ENCODE peak calls at places on chromosomes 1 and 21, in six cellular contexts. K is astrocyte of the spinal cord, U is kidney, L is AG04449, S is BE2C, B is neural crest cell. Y is an unnamed sample.
A peak's percentile ranks its signal among the peaks of the same experiment; 100 is the strongest.

GRCh38 chr1:170711682-170712081 is 47.8 kb downstream of the PRRX1 start:
- DNase-seq in U (no peak), S (no peak), B (no peak), K (peak; percentile 83), L (peak; percentile 88), Y (no peak)

GRCh38 chr1:110601332-110601731 is 4.8 kb downstream of the KCNA2 start:
- DNase-seq in S (no peak), L (no peak), K (no peak), U (no peak), B (no peak), Y (no peak)

GRCh38 chr1:70504821-70505193 is 93.7 kb downstream of the CTH start:
- DNase-seq in U (no peak), K (peak; percentile 78), B (no peak), L (peak; percentile 40), S (no peak), Y (no peak)

GRCh38 chr1:109874445-109874844 is 36.2 kb upstream of the CSF1 start:
- DNase-seq in U (no peak), L (no peak), K (peak; percentile 19), B (no peak), S (no peak), Y (no peak)

GRCh38 chr1:54300395-54300794 is 100.4 kb downstream of the MRPL37 start:
- DNase-seq in L (no peak), K (no peak), B (no peak), U (no peak), S (no peak), Y (no peak)

GRCh38 chr1:108896160-108897150 is 19.7 kb downstream of the GPSM2 start:
- DNase-seq in B (no peak), L (no peak), S (no peak), U (no peak), K (peak; percentile 27), Y (no peak)

GRCh38 chr21:23130308-23130707 is 2132.1 kb downstream of the NCAM2 start:
- DNase-seq in U (no peak), B (no peak), S (no peak), K (no peak), L (no peak), Y (no peak)

GRCh38 chr1:33763406-33763805 is 100.5 kb upstream of the HMGB4 start:
- DNase-seq in L (peak; percentile 46), K (peak; percentile 39), S (no peak), U (no peak), B (no peak), Y (no peak)

GRCh38 chr1:171081220-171081993 is 9.3 kb upstream of the FMO3 start:
- DNase-seq in L (peak; percentile 4), S (no peak), U (no peak), B (no peak), K (peak; percentile 76), Y (peak; percentile 14)

GRCh38 chr21:44709426-44710293 is 1.7 kb downstream of the TSPEAR start:
- DNase-seq in S (no peak), K (no peak), B (no peak), U (peak; percentile 76), L (no peak), Y (no peak)

GRCh38 chr1:214337015-214337414 is 56.1 kb downstream of the SMYD2 start:
- DNase-seq in K (no peak), U (no peak), L (no peak), B (no peak), S (no peak), Y (no peak)

GRCh38 chr1:19621274-19621950 is 22.7 kb upstream of the NBL1 start:
- DNase-seq in L (no peak), U (no peak), K (no peak), S (no peak), B (no peak), Y (no peak)

GRCh38 chr1:202802998-202803932 is 5.0 kb downstream of the KDM5B start:
- DNase-seq in U (no peak), S (no peak), B (no peak), L (no peak), K (peak; percentile 37), Y (no peak)

GRCh38 chr1:230069813-230070212 is 2.8 kb downstream of the GALNT2 start:
- DNase-seq in S (no peak), L (no peak), B (no peak), U (no peak), K (no peak), Y (no peak)

GRCh38 chr1:230066466-230067404 is at the start of gene GALNT2:
- DNase-seq in B (peak; percentile 81), L (no peak), S (peak; percentile 95), K (peak; percentile 78), U (peak; percentile 97), Y (peak; percentile 99)

GRCh38 chr1:230068952-230069684 is 2.1 kb downstream of the GALNT2 start:
- DNase-seq in K (no peak), U (no peak), S (no peak), L (no peak), B (no peak), Y (peak; percentile 41)

GRCh38 chr1:230067441-230067870 is 418 bp downstream of the GALNT2 start:
- DNase-seq in S (no peak), U (peak; percentile 84), L (no peak), B (peak; percentile 28), K (no peak), Y (peak; percentile 60)

GRCh38 chr1:230067871-230068814 is 1.1 kb downstream of the GALNT2 start:
- DNase-seq in S (peak; percentile 46), K (no peak), U (peak; percentile 82), L (no peak), B (peak; percentile 35), Y (peak; percentile 50)
- TF ChIP-seq CTCF in S (peak; percentile 6), K (peak; percentile 18), U (no peak), L (no peak), B (no peak), Y (peak; percentile 7)

GRCh38 chr1:209246660-209247059 is 336.9 kb upstream of the CAMK1G start:
- DNase-seq in L (peak; percentile 17), S (no peak), B (no peak), U (no peak), K (peak; percentile 54), Y (no peak)

GRCh38 chr1:209249280-209249670 is 334.2 kb upstream of the CAMK1G start:
- DNase-seq in L (no peak), B (no peak), K (no peak), U (no peak), S (peak; percentile 52), Y (no peak)

GRCh38 chr1:209248649-209249279 is 334.8 kb upstream of the CAMK1G start:
- DNase-seq in S (peak; percentile 65), U (no peak), B (peak; percentile 71), L (no peak), K (peak; percentile 72), Y (peak; percentile 57)

GRCh38 chr1:209249785-209250441 is 333.6 kb upstream of the CAMK1G start:
- DNase-seq in S (peak; percentile 43), K (no peak), U (no peak), B (no peak), L (no peak), Y (no peak)

DNA sequence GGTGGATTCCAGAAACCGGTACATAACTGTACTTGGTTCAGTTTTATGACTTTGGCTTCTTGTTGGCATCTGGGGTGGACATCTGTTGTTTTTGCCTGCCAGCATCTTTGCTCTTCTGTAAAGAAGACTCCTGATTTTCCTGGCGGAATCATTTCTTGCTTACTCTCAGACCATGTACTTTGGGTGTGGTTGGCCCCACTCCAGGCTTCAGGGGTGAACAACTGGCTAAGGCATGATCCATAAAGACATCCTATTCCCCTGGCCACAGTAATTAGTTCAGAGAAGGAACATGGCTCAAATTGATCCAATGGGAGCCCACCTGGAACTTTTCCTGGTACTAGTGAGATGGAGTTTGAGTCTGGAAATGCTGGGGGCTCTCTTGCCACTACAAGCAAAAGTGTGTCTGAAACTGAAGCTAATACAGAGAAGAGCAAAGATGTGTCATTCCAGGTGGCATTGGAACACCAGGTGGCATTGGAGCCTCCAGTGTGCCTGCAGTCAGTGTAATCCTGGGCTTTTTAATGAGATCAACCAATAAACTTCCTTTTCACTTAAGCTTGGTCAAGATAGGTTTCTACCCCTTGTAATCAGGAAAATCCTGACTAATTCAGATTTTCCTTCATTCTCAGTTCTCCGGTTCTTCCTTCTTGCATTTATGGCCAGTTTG is 332.4 kb upstream of the CAMK1G start:
- DNase-seq in K (no peak), B (no peak), U (no peak), S (no peak), L (no peak), Y (no peak)
- TF ChIP-seq CTCF in K (no peak), B (no peak), U (no peak), S (no peak), L (no peak), Y (no peak)

GRCh38 chr21:31136891-31137290 is 98.6 kb upstream of the KRTAP19-8 start:
- DNase-seq in U (no peak), S (peak; percentile 91), K (peak; percentile 74), B (no peak), L (no peak), Y (peak; percentile 32)
- TF ChIP-seq CTCF in U (no peak), S (peak; percentile 78), K (no peak), B (no peak), L (no peak), Y (peak; percentile 31)

GRCh38 chr1:7120863-7121621 is 335.8 kb downstream of the CAMTA1 start:
- DNase-seq in K (peak; percentile 56), B (no peak), U (no peak), S (no peak), L (no peak), Y (no peak)
- TF ChIP-seq CTCF in K (peak; percentile 34), B (peak; percentile 13), U (peak; percentile 19), S (peak; percentile 23), L (no peak), Y (peak; percentile 32)

GRCh38 chr1:1796466-1796865 is 18.2 kb upstream of the NADK start:
- DNase-seq in B (no peak), K (no peak), S (no peak), U (peak; percentile 62), L (no peak), Y (no peak)
- TF ChIP-seq CTCF in B (peak; percentile 23), K (peak; percentile 39), S (peak; percentile 31), U (no peak), L (no peak), Y (peak; percentile 35)

GRCh38 chr1:16717174-16718108 is 22.9 kb upstream of the RNU1-4 start:
- DNase-seq in S (no peak), L (no peak), B (no peak), U (peak; percentile 95), K (no peak), Y (peak; percentile 27)
- TF ChIP-seq CTCF in S (no peak), L (no peak), B (no peak), U (no peak), K (no peak), Y (no peak)